ENCODE peak calls at places on chromosomes 2 and 18, in six cellular contexts. One of them, this sample, is unnamed.

GRCh38 chr2:172273910-172274571 is 153.3 kb upstream of the ITGA6 start:
- DNase-seq in naive B cell: no peak
- DNase-seq in tibial artery: no peak
- DNase-seq in activated T-helper 9 cell treated with anti-CD3 and anti-CD28 coated beads, Interleukin-2, amount 50 U/mL, for 16 hours: no peak
- DNase-seq in GM13977: no peak
- DNase-seq in endothelial cell: no peak
- DNase-seq in this sample: no peak

GRCh38 chr18:5895300-5895885 is at the start of gene TMEM200C:
- DNase-seq in GM13977: peak; percentile 87
- DNase-seq in activated T-helper 9 cell treated with anti-CD3 and anti-CD28 coated beads, Interleukin-2, amount 50 U/mL, for 16 hours: no peak
- DNase-seq in tibial artery: no peak
- DNase-seq in endothelial cell: peak; percentile 57
- DNase-seq in naive B cell: no peak
- DNase-seq in this sample: peak; percentile 58

GRCh38 chr18:4638680-4639079 is 183.6 kb upstream of the DLGAP1 start:
- DNase-seq in activated T-helper 9 cell treated with anti-CD3 and anti-CD28 coated beads, Interleukin-2, amount 50 U/mL, for 16 hours: no peak
- DNase-seq in tibial artery: no peak
- DNase-seq in GM13977: no peak
- DNase-seq in naive B cell: no peak
- DNase-seq in endothelial cell: no peak
- DNase-seq in this sample: no peak

GRCh38 chr2:51717318-51717717 is 685.4 kb upstream of the NRXN1 start:
- DNase-seq in naive B cell: no peak
- DNase-seq in GM13977: no peak
- DNase-seq in endothelial cell: no peak
- DNase-seq in activated T-helper 9 cell treated with anti-CD3 and anti-CD28 coated beads, Interleukin-2, amount 50 U/mL, for 16 hours: no peak
- DNase-seq in tibial artery: no peak
- DNase-seq in this sample: no peak

GRCh38 chr2:67436221-67436620 is 39.1 kb downstream of the ETAA1 start:
- DNase-seq in GM13977: no peak
- DNase-seq in endothelial cell: no peak
- DNase-seq in activated T-helper 9 cell treated with anti-CD3 and anti-CD28 coated beads, Interleukin-2, amount 50 U/mL, for 16 hours: no peak
- DNase-seq in naive B cell: no peak
- DNase-seq in tibial artery: no peak
- DNase-seq in this sample: no peak

GRCh38 chr2:52956766-52957165 is 810.8 kb upstream of the CHAC2 start:
- DNase-seq in activated T-helper 9 cell treated with anti-CD3 and anti-CD28 coated beads, Interleukin-2, amount 50 U/mL, for 16 hours: no peak
- DNase-seq in tibial artery: no peak
- DNase-seq in naive B cell: no peak
- DNase-seq in GM13977: no peak
- DNase-seq in endothelial cell: no peak
- DNase-seq in this sample: no peak

GRCh38 chr2:18455256-18455862 is 105.1 kb downstream of the RDH14 start:
- DNase-seq in GM13977: no peak
- DNase-seq in naive B cell: no peak
- DNase-seq in tibial artery: no peak
- DNase-seq in activated T-helper 9 cell treated with anti-CD3 and anti-CD28 coated beads, Interleukin-2, amount 50 U/mL, for 16 hours: no peak
- DNase-seq in endothelial cell: peak; percentile 7
- DNase-seq in this sample: no peak

GRCh38 chr2:85862426-85862825 is 26.4 kb downstream of the ST3GAL5 start:
- DNase-seq in GM13977: no peak
- DNase-seq in endothelial cell: no peak
- DNase-seq in naive B cell: no peak
- DNase-seq in tibial artery: no peak
- DNase-seq in activated T-helper 9 cell treated with anti-CD3 and anti-CD28 coated beads, Interleukin-2, amount 50 U/mL, for 16 hours: peak; percentile 27
- DNase-seq in this sample: no peak

GRCh38 chr2:149313512-149313972 is 16.8 kb upstream of the LYPD6 start:
- DNase-seq in activated T-helper 9 cell treated with anti-CD3 and anti-CD28 coated beads, Interleukin-2, amount 50 U/mL, for 16 hours: no peak
- DNase-seq in tibial artery: no peak
- DNase-seq in GM13977: peak; percentile 82
- DNase-seq in endothelial cell: peak; percentile 26
- DNase-seq in naive B cell: no peak
- DNase-seq in this sample: peak; percentile 38

GRCh38 chr18:79964330-79965118 is at the start of gene HSBP1L1:
- DNase-seq in endothelial cell: peak; percentile 60
- DNase-seq in tibial artery: no peak
- DNase-seq in activated T-helper 9 cell treated with anti-CD3 and anti-CD28 coated beads, Interleukin-2, amount 50 U/mL, for 16 hours: peak; percentile 30
- DNase-seq in GM13977: peak; percentile 92
- DNase-seq in naive B cell: peak; percentile 64
- DNase-seq in this sample: peak; percentile 61

GRCh38 chr2:134783912-134784311 is 54.5 kb upstream of the ACMSD start:
- DNase-seq in tibial artery: no peak
- DNase-seq in GM13977: no peak
- DNase-seq in activated T-helper 9 cell treated with anti-CD3 and anti-CD28 coated beads, Interleukin-2, amount 50 U/mL, for 16 hours: no peak
- DNase-seq in endothelial cell: no peak
- DNase-seq in naive B cell: no peak
- DNase-seq in this sample: no peak

GRCh38 chr2:169641464-169641863 is 52.7 kb downstream of the CFAP210 start:
- DNase-seq in GM13977: no peak
- DNase-seq in tibial artery: no peak
- DNase-seq in endothelial cell: no peak
- DNase-seq in naive B cell: no peak
- DNase-seq in activated T-helper 9 cell treated with anti-CD3 and anti-CD28 coated beads, Interleukin-2, amount 50 U/mL, for 16 hours: no peak
- DNase-seq in this sample: no peak

GRCh38 chr2:12442627-12442928 is 274.2 kb upstream of the TRIB2 start:
- DNase-seq in activated T-helper 9 cell treated with anti-CD3 and anti-CD28 coated beads, Interleukin-2, amount 50 U/mL, for 16 hours: no peak
- DNase-seq in tibial artery: no peak
- DNase-seq in endothelial cell: no peak
- DNase-seq in naive B cell: no peak
- DNase-seq in GM13977: no peak
- DNase-seq in this sample: peak; percentile 29

GRCh38 chr2:241849616-241850543 is 8.8 kb downstream of the PDCD1 start:
- DNase-seq in naive B cell: no peak
- DNase-seq in activated T-helper 9 cell treated with anti-CD3 and anti-CD28 coated beads, Interleukin-2, amount 50 U/mL, for 16 hours: no peak
- DNase-seq in GM13977: peak; percentile 26
- DNase-seq in tibial artery: no peak
- DNase-seq in endothelial cell: no peak
- DNase-seq in this sample: no peak

GRCh38 chr2:197140045-197140444 is 170.5 kb downstream of the ANKRD44 start:
- DNase-seq in activated T-helper 9 cell treated with anti-CD3 and anti-CD28 coated beads, Interleukin-2, amount 50 U/mL, for 16 hours: no peak
- DNase-seq in naive B cell: no peak
- DNase-seq in endothelial cell: no peak
- DNase-seq in GM13977: no peak
- DNase-seq in tibial artery: no peak
- DNase-seq in this sample: no peak

GRCh38 chr2:106176446-106177110 is 17.5 kb downstream of the UXS1 start:
- DNase-seq in naive B cell: no peak
- DNase-seq in endothelial cell: no peak
- DNase-seq in GM13977: no peak
- DNase-seq in activated T-helper 9 cell treated with anti-CD3 and anti-CD28 coated beads, Interleukin-2, amount 50 U/mL, for 16 hours: no peak
- DNase-seq in tibial artery: no peak
- DNase-seq in this sample: no peak

GRCh38 chr2:17916584-17916983 is 38.1 kb downstream of the KCNS3 start:
- DNase-seq in naive B cell: no peak
- DNase-seq in endothelial cell: no peak
- DNase-seq in tibial artery: no peak
- DNase-seq in activated T-helper 9 cell treated with anti-CD3 and anti-CD28 coated beads, Interleukin-2, amount 50 U/mL, for 16 hours: no peak
- DNase-seq in GM13977: no peak
- DNase-seq in this sample: no peak

GRCh38 chr18:2627821-2628276 is 27.7 kb upstream of the SMCHD1 start:
- DNase-seq in GM13977: no peak
- DNase-seq in naive B cell: no peak
- DNase-seq in tibial artery: no peak
- DNase-seq in activated T-helper 9 cell treated with anti-CD3 and anti-CD28 coated beads, Interleukin-2, amount 50 U/mL, for 16 hours: no peak
- DNase-seq in endothelial cell: no peak
- DNase-seq in this sample: no peak

GRCh38 chr2:22397847-22398246 is 987.1 kb upstream of the KLHL29 start:
- DNase-seq in activated T-helper 9 cell treated with anti-CD3 and anti-CD28 coated beads, Interleukin-2, amount 50 U/mL, for 16 hours: no peak
- DNase-seq in naive B cell: no peak
- DNase-seq in tibial artery: no peak
- DNase-seq in endothelial cell: no peak
- DNase-seq in GM13977: no peak
- DNase-seq in this sample: no peak

GRCh38 chr2:166882851-166883250 is 5.4 kb upstream of the XIRP2 start:
- DNase-seq in tibial artery: no peak
- DNase-seq in endothelial cell: no peak
- DNase-seq in GM13977: no peak
- DNase-seq in activated T-helper 9 cell treated with anti-CD3 and anti-CD28 coated beads, Interleukin-2, amount 50 U/mL, for 16 hours: no peak
- DNase-seq in naive B cell: no peak
- DNase-seq in this sample: no peak

GRCh38 chr2:8525582-8526402 is 156.1 kb upstream of the ID2 start:
- DNase-seq in GM13977: peak; percentile 67
- DNase-seq in tibial artery: peak; percentile 84
- DNase-seq in naive B cell: peak; percentile 14
- DNase-seq in activated T-helper 9 cell treated with anti-CD3 and anti-CD28 coated beads, Interleukin-2, amount 50 U/mL, for 16 hours: no peak
- DNase-seq in endothelial cell: peak; percentile 35
- DNase-seq in this sample: peak; percentile 37

GRCh38 chr2:134917958-134918517 is 584 bp upstream of the CCNT2 start:
- DNase-seq in endothelial cell: peak; percentile 82
- DNase-seq in naive B cell: peak; percentile 92
- DNase-seq in activated T-helper 9 cell treated with anti-CD3 and anti-CD28 coated beads, Interleukin-2, amount 50 U/mL, for 16 hours: peak; percentile 80
- DNase-seq in GM13977: peak; percentile 10
- DNase-seq in tibial artery: no peak
- DNase-seq in this sample: no peak

GRCh38 chr2:1593371-1594205 is 150.7 kb downstream of the PXDN start:
- DNase-seq in naive B cell: no peak
- DNase-seq in endothelial cell: no peak
- DNase-seq in activated T-helper 9 cell treated with anti-CD3 and anti-CD28 coated beads, Interleukin-2, amount 50 U/mL, for 16 hours: no peak
- DNase-seq in GM13977: no peak
- DNase-seq in tibial artery: peak; percentile 65
- DNase-seq in this sample: no peak

GRCh38 chr2:33469238-33469637 is 7.2 kb upstream of the RASGRP3 start:
- DNase-seq in activated T-helper 9 cell treated with anti-CD3 and anti-CD28 coated beads, Interleukin-2, amount 50 U/mL, for 16 hours: no peak
- DNase-seq in GM13977: no peak
- DNase-seq in naive B cell: no peak
- DNase-seq in endothelial cell: no peak
- DNase-seq in tibial artery: no peak
- DNase-seq in this sample: no peak

GRCh38 chr2:219997341-219997851 is 370.0 kb downstream of the SLC4A3 start:
- DNase-seq in activated T-helper 9 cell treated with anti-CD3 and anti-CD28 coated beads, Interleukin-2, amount 50 U/mL, for 16 hours: no peak
- DNase-seq in GM13977: no peak
- DNase-seq in naive B cell: no peak
- DNase-seq in tibial artery: no peak
- DNase-seq in endothelial cell: peak; percentile 84
- DNase-seq in this sample: no peak